ENCODE peak calls at places on chromosome 14, in seven cellular contexts. E, N, I, K, L, U and V are unnamed samples.

GRCh38 chr14:82757775-82758174 is 1224.1 kb upstream of the SEL1L start:
- DNase-seq in E (no peak), N (no peak), I (no peak), K (no peak), L (no peak), U (no peak), V (no peak)

GRCh38 chr14:39988939-39989338 is 556.7 kb upstream of the FBXO33 start:
- DNase-seq in E (peak), N (no peak), I (peak), K (no peak), L (peak), U (no peak), V (peak)

GRCh38 chr14:76163668-76164363 is 12.1 kb downstream of the GPATCH2L start:
- DNase-seq in E (no peak), N (no peak), I (no peak), K (no peak), L (no peak), U (no peak), V (no peak)

GRCh38 chr14:63770187-63770807 is 42.4 kb upstream of the SGPP1 start:
- DNase-seq in E (peak), N (peak), I (peak), K (no peak), L (peak), U (no peak), V (peak)

GRCh38 chr14:68682166-68683103 is 110.4 kb downstream of the ZFP36L1 start:
- DNase-seq in E (no peak), N (peak), I (peak), K (no peak), L (no peak), U (no peak), V (peak)

GRCh38 chr14:76584271-76584702 is 177.0 kb upstream of the VASH1 start:
- DNase-seq in E (no peak), N (no peak), I (no peak), K (no peak), L (no peak), U (no peak), V (no peak)

GRCh38 chr14:94773017-94773681 is 3.2 kb upstream of the GSC start:
- DNase-seq in E (peak), N (no peak), I (no peak), K (peak), L (no peak), U (no peak), V (no peak)

GRCh38 chr14:75911883-75912282 is 69.9 kb downstream of the TGFB3 start:
- DNase-seq in E (peak), N (no peak), I (no peak), K (peak), L (no peak), U (no peak), V (no peak)

GRCh38 chr14:24231263-24232120 is 675 bp downstream of the NEDD8 start:
- DNase-seq in E (peak), N (no peak), I (peak), K (no peak), L (no peak), U (no peak), V (peak)

GRCh38 chr14:102277874-102278630 is 26.9 kb downstream of the MOK start:
- DNase-seq in E (no peak), N (peak), I (no peak), K (no peak), L (no peak), U (no peak), V (no peak)
- H3K27ac ChIP-seq in E (no peak), N (peak), I (peak), K (no peak), L (no peak), U (no peak), V (no peak)

GRCh38 chr14:62673014-62673727 is 372.1 kb downstream of the KCNH5 start:
- DNase-seq in E (no peak), N (no peak), I (no peak), K (no peak), L (no peak), U (no peak), V (no peak)
- H2AFZ ChIP-seq in E (no peak), N (no peak), I (no peak), K (no peak), L (no peak), U (no peak), V (no peak)

DNA sequence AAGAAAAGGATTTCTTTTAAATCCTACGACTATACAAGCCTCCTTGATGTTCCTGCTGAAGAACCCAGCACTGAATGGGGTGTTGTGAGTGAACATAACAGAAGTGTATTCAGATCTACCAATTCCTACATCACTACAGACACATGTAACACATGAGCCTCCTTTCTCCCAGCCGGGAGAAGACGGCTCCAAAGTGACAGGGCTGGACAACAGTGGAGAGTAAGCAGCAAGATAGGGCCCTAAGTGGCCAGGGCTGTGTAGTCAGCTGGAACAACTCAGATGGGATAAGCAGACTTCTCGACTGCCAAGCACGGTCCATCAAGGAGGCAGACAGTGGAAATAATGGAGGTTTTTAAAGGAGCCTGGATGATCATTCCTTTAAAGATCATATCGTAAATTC is 73.5 kb downstream of the TTC7B start:
- DNase-seq in E (no peak), N (no peak), I (no peak), K (no peak), L (no peak), U (no peak), V (no peak)
- H3K27ac ChIP-seq in E (no peak), N (no peak), I (no peak), K (no peak), L (no peak), U (no peak), V (no peak)

GRCh38 chr14:102499401-102500189 is 10.0 kb downstream of the ANKRD9 start:
- DNase-seq in E (no peak), N (no peak), I (no peak), K (peak), L (no peak), U (no peak), V (no peak)

GRCh38 chr14:102498678-102499265 is 10.8 kb downstream of the ANKRD9 start:
- DNase-seq in E (no peak), N (no peak), I (no peak), K (no peak), L (no peak), U (no peak), V (no peak)

GRCh38 chr14:102501751-102502315 is 7.7 kb downstream of the ANKRD9 start:
- DNase-seq in E (peak), N (no peak), I (no peak), K (peak), L (no peak), U (peak), V (no peak)

GRCh38 chr14:102500724-102501123 is 8.9 kb downstream of the ANKRD9 start:
- DNase-seq in E (no peak), N (no peak), I (no peak), K (peak), L (no peak), U (no peak), V (no peak)

DNA sequence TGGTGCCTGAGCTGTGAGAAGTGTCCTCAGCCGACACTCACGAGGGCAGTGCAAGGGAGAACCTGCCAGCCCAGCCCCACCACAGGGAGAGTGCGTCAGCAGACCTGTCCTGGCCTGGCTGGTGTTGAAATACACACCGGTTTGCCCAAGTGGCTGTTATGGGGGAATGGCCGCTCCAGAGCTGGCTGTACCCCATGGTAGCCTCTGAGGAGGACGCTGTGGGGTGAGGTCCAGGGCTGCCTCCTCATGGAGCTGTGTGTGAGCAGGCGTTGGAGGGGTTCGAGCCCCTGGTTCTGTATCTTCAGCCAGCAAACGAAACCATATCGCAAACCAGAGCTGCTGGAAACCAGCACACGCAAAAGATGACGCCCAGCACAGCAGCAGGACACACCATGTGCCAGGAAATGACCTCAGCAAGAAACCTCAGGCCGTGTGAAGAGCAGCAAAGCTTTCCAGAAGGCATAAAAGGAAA is 9.3 kb downstream of the ANKRD9 start:
- DNase-seq in E (no peak), N (peak), I (peak), K (peak), L (no peak), U (no peak), V (no peak)
- H2AFZ ChIP-seq in E (no peak), N (no peak), I (peak), K (no peak), L (no peak), U (peak), V (no peak)

GRCh38 chr14:45185110-45185814 is 49.5 kb downstream of the FANCM start:
- DNase-seq in E (no peak), N (peak), I (peak), K (no peak), L (no peak), U (no peak), V (no peak)
- H3K27ac ChIP-seq in E (no peak), N (no peak), I (peak), K (no peak), L (no peak), U (no peak), V (no peak)

GRCh38 chr14:49975286-49975685 is 82.4 kb downstream of the ARF6 start:
- DNase-seq in E (no peak), N (peak), I (peak), K (no peak), L (peak), U (no peak), V (no peak)
- H2AFZ ChIP-seq in E (no peak), N (no peak), I (no peak), K (no peak), L (no peak), U (no peak), V (peak)

GRCh38 chr14:31564194-31564593 is 3.0 kb downstream of the NUBPL start:
- DNase-seq in E (no peak), N (no peak), I (no peak), K (no peak), L (no peak), U (no peak), V (no peak)

GRCh38 chr14:31561155-31561846 is at the start of gene NUBPL:
- DNase-seq in E (peak), N (peak), I (peak), K (peak), L (peak), U (peak), V (peak)

GRCh38 chr14:31559939-31560338 is 1.3 kb upstream of the NUBPL start:
- DNase-seq in E (no peak), N (no peak), I (no peak), K (no peak), L (no peak), U (no peak), V (no peak)

GRCh38 chr14:31556191-31556590 is 5.0 kb upstream of the NUBPL start:
- DNase-seq in E (no peak), N (no peak), I (no peak), K (no peak), L (no peak), U (no peak), V (no peak)

GRCh38 chr14:31560759-31561154 is 447 bp upstream of the NUBPL start:
- DNase-seq in E (peak), N (no peak), I (no peak), K (no peak), L (peak), U (peak), V (peak)
- H3K27ac ChIP-seq in E (no peak), N (no peak), I (peak), K (no peak), L (no peak), U (peak), V (peak)

GRCh38 chr14:33837943-33838683 is 112.8 kb downstream of the EGLN3 start:
- DNase-seq in E (no peak), N (no peak), I (no peak), K (no peak), L (no peak), U (no peak), V (no peak)

GRCh38 chr14:33836895-33837577 is 113.8 kb downstream of the EGLN3 start:
- DNase-seq in E (peak), N (no peak), I (no peak), K (no peak), L (no peak), U (no peak), V (no peak)

GRCh38 chr14:33835677-33836076 is 115.2 kb downstream of the EGLN3 start:
- DNase-seq in E (no peak), N (no peak), I (no peak), K (no peak), L (no peak), U (no peak), V (no peak)

GRCh38 chr14:33834956-33835655 is 115.8 kb downstream of the EGLN3 start:
- DNase-seq in E (no peak), N (no peak), I (no peak), K (no peak), L (no peak), U (no peak), V (no peak)

GRCh38 chr14:33836203-33836894 is 114.5 kb downstream of the EGLN3 start:
- DNase-seq in E (peak), N (no peak), I (no peak), K (no peak), L (no peak), U (peak), V (no peak)
- H2AFZ ChIP-seq in E (no peak), N (no peak), I (no peak), K (no peak), L (no peak), U (peak), V (no peak)